ENCODE peak calls at places on chromosomes 13 and 19, in seven cellular contexts. Q is AG10803; R is fibroblast of the aortic adventitia; B is cardiac fibroblast; T is heart right ventricle; C is CD4-positive, alpha-beta T cell; U is Calu3. A is an unnamed sample.

GRCh38 chr13:51000058-51000457 is 90.5 kb downstream of the RNASEH2B start:
- DNase-seq in Q (no peak), R (no peak), B (no peak), T (no peak), C (no peak), U (no peak), A (no peak)

GRCh38 chr13:40755082-40755755 is 15.8 kb downstream of the MRPS31 start:
- DNase-seq in Q (no peak), R (no peak), B (no peak), T (no peak), C (no peak), U (no peak), A (no peak)

GRCh38 chr13:102139626-102140025 is 262.2 kb downstream of the FGF14 start:
- DNase-seq in Q (no peak), R (no peak), B (no peak), T (no peak), C (no peak), U (no peak), A (no peak)

GRCh38 chr19:49820125-49820524 is 2.0 kb downstream of the MED25 start:
- DNase-seq in Q (no peak), R (peak), B (peak), T (no peak), C (no peak), U (no peak), A (no peak)

GRCh38 chr13:59771272-59771671 is 392.5 kb downstream of the DIAPH3 start:
- DNase-seq in Q (peak), R (peak), B (peak), T (no peak), C (no peak), U (no peak), A (no peak)

GRCh38 chr13:22939157-22939556 is 241.6 kb upstream of the SGCG start:
- DNase-seq in Q (no peak), R (no peak), B (no peak), T (no peak), C (no peak), U (no peak), A (no peak)

GRCh38 chr13:76383671-76384461 is 502.3 kb downstream of the KCTD12 start:
- DNase-seq in Q (peak), R (peak), B (peak), T (peak), C (no peak), U (no peak), A (peak)

GRCh38 chr13:41985788-41986508 is 25.0 kb upstream of the VWA8 start:
- DNase-seq in Q (peak), R (peak), B (peak), T (no peak), C (no peak), U (no peak), A (no peak)

GRCh38 chr19:3324405-3324856 is 42.0 kb upstream of the NFIC start:
- DNase-seq in Q (no peak), R (peak), B (peak), T (no peak), C (peak), U (peak), A (no peak)

GRCh38 chr19:30877591-30878230 is 471.5 kb downstream of the TSHZ3 start:
- DNase-seq in Q (no peak), R (no peak), B (no peak), T (no peak), C (no peak), U (no peak), A (no peak)

GRCh38 chr13:34025746-34026145 is 207.8 kb downstream of the RFC3 start:
- DNase-seq in Q (peak), R (peak), B (peak), T (no peak), C (no peak), U (no peak), A (peak)

GRCh38 chr13:30355405-30355741 is 48.0 kb upstream of the KATNAL1 start:
- DNase-seq in Q (no peak), R (no peak), B (no peak), T (no peak), C (peak), U (no peak), A (no peak)

GRCh38 chr13:99731747-99732146 is 230.5 kb downstream of the TM9SF2 start:
- DNase-seq in Q (no peak), R (no peak), B (no peak), T (no peak), C (no peak), U (no peak), A (no peak)

GRCh38 chr13:30810261-30810701 is 74.9 kb downstream of the ALOX5AP start:
- DNase-seq in Q (no peak), R (no peak), B (no peak), T (no peak), C (no peak), U (no peak), A (no peak)

GRCh38 chr13:114017028-114017630 is 43.3 kb upstream of the C13orf46 start:
- DNase-seq in Q (peak), R (peak), B (peak), T (no peak), C (no peak), U (no peak), A (peak)
- TF ChIP-seq CTCF in Q (peak), R (peak), B (peak), T (peak), C (no peak), U (no peak), A (peak)

GRCh38 chr13:98468352-98468751 is 108.6 kb downstream of the STK24 start:
- DNase-seq in Q (no peak), R (no peak), B (no peak), T (no peak), C (no peak), U (no peak), A (no peak)
- TF ChIP-seq CTCF in Q (no peak), R (no peak), B (no peak), T (no peak), C (no peak), U (no peak), A (no peak)

GRCh38 chr13:46629811-46630413 is 76.9 kb downstream of the LRCH1 start:
- DNase-seq in Q (no peak), R (no peak), B (no peak), T (no peak), C (no peak), U (no peak), A (no peak)

GRCh38 chr13:46632171-46632570 is 79.2 kb downstream of the LRCH1 start:
- DNase-seq in Q (peak), R (no peak), B (no peak), T (no peak), C (no peak), U (no peak), A (no peak)

GRCh38 chr13:46630419-46631183 is 77.6 kb downstream of the LRCH1 start:
- DNase-seq in Q (no peak), R (no peak), B (peak), T (no peak), C (no peak), U (no peak), A (no peak)

GRCh38 chr13:46633416-46633815 is 80.4 kb downstream of the LRCH1 start:
- DNase-seq in Q (peak), R (peak), B (peak), T (no peak), C (no peak), U (no peak), A (peak)

DNA sequence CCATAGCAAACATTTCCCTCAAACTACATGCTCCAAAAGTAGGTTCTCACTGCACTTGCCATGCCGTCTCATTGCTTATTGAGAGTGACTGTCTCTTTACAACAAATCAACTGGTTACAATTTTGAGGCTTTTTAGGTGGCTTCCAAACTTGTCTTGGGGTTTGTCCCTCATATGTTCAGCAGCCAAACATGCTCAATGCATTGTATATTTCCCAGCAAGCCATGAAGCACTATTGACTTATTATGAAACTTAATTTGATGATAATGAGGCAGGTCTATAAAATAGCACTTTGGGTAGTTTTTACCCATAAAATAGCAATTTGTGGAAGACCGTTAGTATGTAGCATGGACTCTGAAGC is 78.2 kb downstream of the LRCH1 start:
- DNase-seq in Q (no peak), R (no peak), B (no peak), T (no peak), C (no peak), U (no peak), A (no peak)
- TF ChIP-seq CTCF in Q (no peak), R (no peak), B (no peak), T (no peak), C (no peak), U (no peak), A (no peak)

GRCh38 chr13:48400820-48401219 is 12.1 kb downstream of the LPAR6 start:
- DNase-seq in Q (peak), R (peak), B (peak), T (no peak), C (no peak), U (no peak), A (peak)
- TF ChIP-seq CTCF in Q (no peak), R (no peak), B (no peak), T (peak), C (no peak), U (no peak), A (no peak)

GRCh38 chr19:13016245-13016627 is 21.0 kb downstream of the NFIX start:
- DNase-seq in Q (no peak), R (peak), B (no peak), T (no peak), C (no peak), U (no peak), A (no peak)

GRCh38 chr19:13017306-13018036 is 22.2 kb downstream of the NFIX start:
- DNase-seq in Q (no peak), R (peak), B (no peak), T (no peak), C (no peak), U (no peak), A (no peak)

GRCh38 chr19:13015361-13016231 is 20.3 kb downstream of the NFIX start:
- DNase-seq in Q (peak), R (peak), B (peak), T (no peak), C (no peak), U (no peak), A (no peak)

GRCh38 chr19:13018037-13018914 is 23.0 kb downstream of the NFIX start:
- DNase-seq in Q (peak), R (peak), B (peak), T (peak), C (no peak), U (no peak), A (peak)

GRCh38 chr19:13016628-13017305 is 21.5 kb downstream of the NFIX start:
- DNase-seq in Q (no peak), R (peak), B (no peak), T (no peak), C (no peak), U (no peak), A (no peak)
- TF ChIP-seq CTCF in Q (no peak), R (no peak), B (no peak), T (no peak), C (no peak), U (no peak), A (no peak)

A was measured in astrocyte of the cerebellum.